ENCODE peak calls at places on chromosomes 11 and 22, in nine cellular contexts. W, Z, C, Y, S, N, R, P and U are unnamed samples.
A peak's percentile ranks its signal among the peaks of the same experiment; 100 is the strongest.

GRCh38 chr11:68269414-68270081 is 2.2 kb downstream of the C11orf24 start:
- DNase-seq in Z (no peak), Y (no peak), C (no peak), S (no peak), W (peak; percentile 80), R (no peak), P (peak; percentile 81), N (no peak), U (no peak)

GRCh38 chr11:22433517-22433916 is 95.3 kb downstream of the SLC17A6 start:
- DNase-seq in S (no peak), R (no peak), C (no peak), Y (no peak), W (no peak), N (no peak), P (no peak), Z (no peak), U (no peak)

GRCh38 chr11:127023991-127024390 is 23.4 kb upstream of the KIRREL3 start:
- DNase-seq in Y (no peak), S (no peak), Z (no peak), W (no peak), R (no peak), P (no peak), N (no peak), C (no peak), U (no peak)

GRCh38 chr22:48748113-48748859 is 1079.4 kb downstream of the BRD1 start:
- DNase-seq in W (no peak), Y (no peak), S (no peak), C (no peak), N (no peak), P (no peak), R (peak; percentile 44), Z (no peak), U (peak; percentile 51)

GRCh38 chr11:118051611-118052461 is 25.0 kb upstream of the TMPRSS4 start:
- DNase-seq in C (no peak), Y (no peak), Z (no peak), S (peak; percentile 52), W (no peak), P (no peak), R (no peak), N (no peak), U (no peak)

GRCh38 chr22:40403651-40404050 is 33.3 kb downstream of the SGSM3 start:
- DNase-seq in R (no peak), Z (no peak), W (no peak), S (no peak), N (no peak), P (no peak), C (no peak), Y (no peak), U (no peak)

GRCh38 chr11:17392872-17393271 is 4.4 kb upstream of the KCNJ11 start:
- DNase-seq in W (no peak), Z (no peak), P (no peak), N (no peak), Y (no peak), S (no peak), R (no peak), C (no peak), U (no peak)

GRCh38 chr22:50621491-50621880 is 6.5 kb downstream of the ARSA start:
- DNase-seq in Y (no peak), C (no peak), P (no peak), R (peak; percentile 51), S (no peak), W (peak; percentile 11), N (no peak), Z (no peak), U (no peak)

GRCh38 chr11:46600162-46600561 is 6.3 kb upstream of the AMBRA1 start:
- DNase-seq in R (no peak), S (no peak), N (no peak), Z (no peak), W (no peak), C (no peak), Y (no peak), P (no peak), U (no peak)